ENCODE peak calls at places on chromosomes 1 and 21, in ten cellular contexts. Q is activated CD4-positive, alpha-beta T cell treated with anti-CD3 and anti-CD28 coated beads, Interleukin-2, amount 10 ng/mL, durations not matched to agents 24 days and 14 days; R is fibroblast of lung; V is lung; C is CD8-positive, alpha-beta T cell; D is NCI-H1694; X is GM12865; K is cardiac muscle cell; I is A549; S is EH. T is an unnamed sample.

GRCh38 chr21:42956824-42957632 is 17.3 kb upstream of the PKNOX1 start:
- DNase-seq in K (no peak), S (no peak), X (no peak), I (no peak), Q (no peak), R (no peak), V (no peak), C (no peak), D (no peak), T (no peak)

GRCh38 chr1:178376008-178376407 is 120.8 kb downstream of the CLEC20A start:
- DNase-seq in Q (no peak), D (no peak), I (no peak), K (no peak), C (no peak), R (peak; percentile 5), X (no peak), S (no peak), V (no peak), T (no peak)

GRCh38 chr1:24864409-24864808 is 65.7 kb downstream of the RUNX3 start:
- DNase-seq in Q (no peak), K (no peak), V (peak; percentile 26), D (no peak), S (no peak), I (no peak), C (no peak), X (no peak), R (no peak), T (no peak)

GRCh38 chr1:56688522-56689026 is 43.5 kb downstream of the PRKAA2 start:
- DNase-seq in V (no peak), Q (no peak), X (peak; percentile 14), S (peak; percentile 51), D (no peak), I (peak; percentile 73), C (no peak), K (peak; percentile 11), R (peak; percentile 89), T (no peak)

GRCh38 chr1:37685722-37686121 is 6.6 kb upstream of the CDCA8 start:
- DNase-seq in Q (no peak), I (no peak), V (no peak), D (no peak), K (no peak), X (no peak), C (no peak), S (no peak), R (no peak), T (no peak)

GRCh38 chr1:208100906-208101305 is 143.3 kb downstream of the PLXNA2 start:
- DNase-seq in C (no peak), D (no peak), V (no peak), Q (no peak), X (no peak), R (peak; percentile 74), I (no peak), S (peak; percentile 61), K (peak; percentile 64), T (no peak)

GRCh38 chr1:172809751-172810150 is 150.8 kb downstream of the FASLG start:
- DNase-seq in V (no peak), D (no peak), R (no peak), Q (no peak), X (no peak), K (no peak), C (no peak), I (no peak), S (no peak), T (no peak)

GRCh38 chr1:153535664-153536585 is at the start of gene S100A6:
- DNase-seq in Q (peak; percentile 95), V (peak; percentile 95), C (peak; percentile 83), S (peak; percentile 96), D (no peak), I (peak; percentile 85), K (peak; percentile 90), X (peak; percentile 37), R (peak; percentile 86), T (no peak)

GRCh38 chr1:222928212-222928611 is 113.4 kb downstream of the DISP1 start:
- DNase-seq in K (peak; percentile 73), D (peak; percentile 71), V (peak; percentile 49), R (peak; percentile 38), C (no peak), I (no peak), S (peak; percentile 32), Q (no peak), X (no peak), T (peak; percentile 97)

GRCh38 chr1:230354005-230354404 is 72.1 kb downstream of the PGBD5 start:
- DNase-seq in Q (no peak), I (no peak), C (no peak), X (no peak), D (no peak), K (no peak), S (no peak), V (no peak), R (no peak), T (no peak)

GRCh38 chr1:27954186-27954585 is 5.6 kb upstream of the XKR8 start:
- DNase-seq in K (no peak), R (no peak), S (no peak), Q (no peak), I (no peak), D (no peak), V (no peak), C (no peak), X (no peak), T (no peak)

GRCh38 chr1:10217748-10218441 is 7.5 kb downstream of the KIF1B start:
- DNase-seq in C (no peak), D (no peak), K (peak; percentile 21), S (peak; percentile 70), I (no peak), Q (no peak), R (peak; percentile 54), X (no peak), V (no peak), T (no peak)